ENCODE peak calls at places on chromosomes 11 and 22, in eight cellular contexts. B is stimulated activated naive CD8-positive, alpha-beta T cell treated with anti-CD3 and anti-CD28 coated beads, Interleukin-15, Interleukin-2, amounts not matched to agents 100 U/mL and 50 U/mL, for 24 hours; J is NCI-H2081 treated with DMSO at 0.1 percent for 48 hours; G is stimulated activated CD4-positive, alpha-beta T cell treated with anti-CD3 and anti-CD28 coated beads, Interleukin-12 subunit alpha, Interleukin-12 subunit beta, amount 100 ng/mL, for 4 hours; D is kidney; R is left colon; V is brain microvascular endothelial cell; M is heart right ventricle. Y is an unnamed sample.
A peak's percentile ranks its signal among the peaks of the same experiment; 100 is the strongest.

GRCh38 chr22:25048659-25049657 is 96.4 kb downstream of the KIAA1671 start:
- DNase-seq in J (peak; percentile 11), R (peak; percentile 58), B (peak; percentile 79), V (peak; percentile 34), M (peak; percentile 65), G (peak; percentile 67), D (peak; percentile 76), Y (peak; percentile 38)

GRCh38 chr11:2097998-2098690 is 41.0 kb downstream of the IGF2 start:
- DNase-seq in V (no peak), J (no peak), D (no peak), B (no peak), R (peak; percentile 12), M (no peak), G (no peak), Y (no peak)

GRCh38 chr22:44037519-44038370 is 13.6 kb downstream of the PARVB start:
- DNase-seq in B (no peak), J (no peak), D (no peak), M (no peak), R (no peak), G (no peak), V (peak; percentile 90), Y (no peak)

GRCh38 chr11:134537296-134537695 is 125.3 kb upstream of the B3GAT1 start:
- DNase-seq in G (no peak), R (no peak), V (no peak), J (no peak), B (no peak), M (no peak), D (peak; percentile 46), Y (no peak)

GRCh38 chr11:132504501-132505041 is 1027.7 kb downstream of the OPCML start:
- DNase-seq in B (no peak), J (no peak), G (no peak), R (no peak), M (no peak), V (no peak), D (no peak), Y (no peak)

GRCh38 chr22:46517255-46517761 is 20.1 kb downstream of the CELSR1 start:
- DNase-seq in J (no peak), D (peak; percentile 69), R (no peak), B (no peak), G (no peak), M (no peak), V (no peak), Y (no peak)

GRCh38 chr11:64969209-64969608 is 2.7 kb downstream of the MAJIN start:
- DNase-seq in M (no peak), J (no peak), G (no peak), D (no peak), V (peak; percentile 14), B (no peak), R (no peak), Y (no peak)

GRCh38 chr11:36264011-36264410 is 25.2 kb downstream of the COMMD9 start:
- DNase-seq in B (no peak), D (no peak), J (no peak), G (no peak), V (no peak), R (no peak), M (no peak), Y (no peak)

GRCh38 chr22:33569547-33569946 is 350.7 kb downstream of the LARGE1 start:
- DNase-seq in V (no peak), B (no peak), M (no peak), J (no peak), D (no peak), G (no peak), R (no peak), Y (no peak)

GRCh38 chr11:93487032-93487483 is 56.1 kb downstream of the SMCO4 start:
- DNase-seq in V (no peak), B (no peak), D (no peak), J (no peak), R (peak; percentile 51), G (no peak), M (no peak), Y (no peak)

GRCh38 chr11:26827567-26828037 is 105.7 kb upstream of the SLC5A12 start:
- DNase-seq in D (no peak), M (no peak), R (no peak), V (no peak), G (no peak), J (no peak), B (no peak), Y (no peak)